ENCODE peak calls at places on chromosome 22, in five cellular contexts. M, S, Q, A and F are unnamed samples.

GRCh38 chr22:42865536-42865935 is 8.5 kb upstream of the ARFGAP3 start:
- DNase-seq in M (no peak), S (no peak), Q (no peak), A (no peak), F (no peak)

GRCh38 chr22:30905696-30906341 is 62.8 kb downstream of the MORC2 start:
- DNase-seq in M (no peak), S (no peak), Q (no peak), A (no peak), F (no peak)

GRCh38 chr22:28015056-28015445 is 96.0 kb upstream of the PITPNB start:
- DNase-seq in M (no peak), S (no peak), Q (no peak), A (no peak), F (no peak)

GRCh38 chr22:43921361-43921760 is 2.2 kb upstream of the PNPLA3 start:
- DNase-seq in M (peak), S (no peak), Q (no peak), A (peak), F (peak)

GRCh38 chr22:42688241-42688913 is 32.3 kb downstream of the A4GALT start:
- DNase-seq in M (peak), S (peak), Q (no peak), A (peak), F (peak)

GRCh38 chr22:46934172-46934745 is 171.8 kb downstream of the TBC1D22A start:
- DNase-seq in M (no peak), S (no peak), Q (no peak), A (no peak), F (no peak)

GRCh38 chr22:27113211-27114030 is 456.0 kb downstream of the MIAT start:
- DNase-seq in M (peak), S (no peak), Q (no peak), A (peak), F (peak)

GRCh38 chr22:29609139-29609538 is 5.7 kb downstream of the NF2 start:
- DNase-seq in M (no peak), S (no peak), Q (no peak), A (no peak), F (no peak)

GRCh38 chr22:23517804-23518380 is 62.2 kb downstream of the IGLL1 start:
- DNase-seq in M (no peak), S (no peak), Q (no peak), A (no peak), F (no peak)

GRCh38 chr22:39428597-39429071 is 28.2 kb upstream of the MGAT3 start:
- DNase-seq in M (no peak), S (no peak), Q (no peak), A (no peak), F (no peak)

GRCh38 chr22:38824587-38824986 is 19.2 kb downstream of the NPTXR start:
- DNase-seq in M (peak), S (no peak), Q (no peak), A (peak), F (peak)

GRCh38 chr22:28706845-28707244 is 27.2 kb upstream of the TTC28 start:
- DNase-seq in M (no peak), S (no peak), Q (no peak), A (no peak), F (no peak)